ENCODE peak calls at places on chromosomes 1 and 21, in five cellular contexts. Q is tibial artery, R is K562, E is neural progenitor cell, C is body of pancreas. F is an unnamed sample. For H3K27me3, the result is how much of the 10 kb centered on the place peaks cover.

GRCh38 chr1:206911064-206911663 is 10.6 kb downstream of the FCMR start:
- DNase-seq in C (peak), R (peak), Q (peak), E (peak), F (no peak)

GRCh38 chr1:91751281-91751680 is 134.7 kb downstream of the TGFBR3 start:
- DNase-seq in Q (peak), R (no peak), C (no peak), E (no peak), F (peak)

GRCh38 chr21:33578959-33579542 is 9.4 kb downstream of the DONSON start:
- DNase-seq in Q (no peak), C (no peak), E (no peak), R (no peak), F (no peak)

GRCh38 chr1:97417661-97418060 is 503.2 kb downstream of the DPYD start:
- DNase-seq in C (no peak), Q (no peak), R (no peak), E (no peak), F (no peak)

GRCh38 chr1:31423418-31423947 is 10.5 kb downstream of the SERINC2 start:
- DNase-seq in R (no peak), Q (no peak), C (no peak), E (no peak), F (no peak)

GRCh38 chr1:226457307-226457712 is 49.4 kb upstream of the PARP1 start:
- DNase-seq in R (peak), E (peak), C (no peak), Q (no peak), F (no peak)

GRCh38 chr1:114082047-114082630 is 71.5 kb downstream of the SYT6 start:
- DNase-seq in R (no peak), Q (no peak), E (no peak), C (no peak), F (no peak)

GRCh38 chr1:41664861-41665640 is 180.6 kb upstream of the EDN2 start:
- DNase-seq in C (peak), R (no peak), Q (peak), E (no peak), F (no peak)

GRCh38 chr21:42672699-42673458 is 19.5 kb downstream of the PDE9A start:
- DNase-seq in E (peak), R (no peak), C (no peak), Q (no peak), F (no peak)

GRCh38 chr1:60223370-60223652 is 149.7 kb upstream of the C1orf87 start:
- DNase-seq in Q (no peak), E (no peak), R (no peak), C (no peak), F (no peak)

GRCh38 chr1:87219626-87220025 is 109.1 kb upstream of the LMO4 start:
- DNase-seq in E (no peak), R (no peak), Q (no peak), C (no peak), F (no peak)

GRCh38 chr1:26909951-26910342 is 3.8 kb downstream of the NR0B2 start:
- DNase-seq in R (no peak), E (no peak), C (no peak), Q (no peak), F (no peak)

GRCh38 chr21:45886610-45887026 is 95.0 kb upstream of the COL6A1 start:
- DNase-seq in E (no peak), C (no peak), Q (no peak), R (no peak), F (no peak)

GRCh38 chr1:27564710-27565649 is 39.0 kb downstream of the AHDC1 start:
- DNase-seq in C (peak), R (no peak), E (no peak), Q (no peak), F (peak)

GRCh38 chr1:9703165-9703509 is 51.6 kb downstream of the PIK3CD start:
- DNase-seq in C (no peak), R (peak), Q (no peak), E (no peak), F (no peak)

GRCh38 chr1:42852608-42852980 is 6.2 kb downstream of the ZNF691 start:
- DNase-seq in Q (no peak), E (no peak), R (no peak), C (no peak), F (no peak)

GRCh38 chr1:178493301-178493741 is 3.4 kb downstream of the CLEC20A start:
- DNase-seq in C (no peak), R (no peak), E (no peak), Q (no peak), F (no peak)

GRCh38 chr1:50658421-50659076 is 235.3 kb upstream of the DMRTA2 start:
- DNase-seq in E (peak), R (no peak), C (no peak), Q (no peak), F (no peak)

GRCh38 chr21:27190601-27191000 is 223.7 kb upstream of the ADAMTS5 start:
- DNase-seq in Q (no peak), C (no peak), R (no peak), E (no peak), F (no peak)

GRCh38 chr1:231724876-231725647 is 98.5 kb downstream of the DISC1 start:
- DNase-seq in Q (no peak), E (peak), R (peak), C (no peak), F (no peak)

GRCh38 chr21:31397939-31398338 is 53.9 kb upstream of the TIAM1 start:
- DNase-seq in C (no peak), Q (no peak), R (no peak), E (peak), F (no peak)

GRCh38 chr1:27567931-27568246 is 36.1 kb downstream of the AHDC1 start:
- DNase-seq in C (no peak), R (no peak), Q (no peak), E (no peak), F (no peak)

GRCh38 chr21:45332981-45333582 is 45.4 kb upstream of the POFUT2 start:
- DNase-seq in Q (no peak), E (no peak), C (peak), R (no peak), F (peak)

GRCh38 chr1:204338359-204338758 is 21.4 kb downstream of the PLEKHA6 start:
- DNase-seq in Q (no peak), C (no peak), E (no peak), R (no peak), F (no peak)

GRCh38 chr1:225446298-225446941 is 18.6 kb upstream of the LBR start:
- DNase-seq in E (no peak), C (no peak), Q (no peak), R (no peak), F (no peak)

GRCh38 chr1:2330035-2330434 is 61.3 kb downstream of the MORN1 start:
- DNase-seq in Q (no peak), C (no peak), E (no peak), R (no peak), F (no peak)

GRCh38 chr1:204146965-204147364 is 4.9 kb downstream of the ETNK2 start:
- DNase-seq in Q (no peak), R (no peak), E (no peak), C (no peak), F (no peak)

GRCh38 chr1:215992620-215993019 is 425.5 kb downstream of the KCTD3 start:
- DNase-seq in C (no peak), R (no peak), E (peak), Q (no peak), F (no peak)

GRCh38 chr1:31216016-31216415 is 23.7 kb downstream of the NKAIN1 start:
- DNase-seq in Q (no peak), C (peak), E (peak), R (no peak), F (peak)

GRCh38 chr1:193313354-193314140 is 127.1 kb upstream of the B3GALT2 start:
- DNase-seq in Q (no peak), R (no peak), C (no peak), E (no peak), F (no peak)

GRCh38 chr1:111220302-111220890 is 7.1 kb upstream of the CHI3L2 start:
- DNase-seq in R (no peak), Q (no peak), E (no peak), C (no peak), F (no peak)

GRCh38 chr1:145961425-145962156 is 2.8 kb downstream of the ANKRD34A start:
- DNase-seq in E (peak), Q (peak), C (peak), R (peak), F (peak)

GRCh38 chr1:41588334-41588875 is 103.9 kb upstream of the EDN2 start:
- DNase-seq in C (no peak), E (no peak), R (no peak), Q (no peak), F (no peak)

GRCh38 chr1:30650038-30650958 is 73.1 kb downstream of the MATN1 start:
- DNase-seq in R (no peak), C (no peak), Q (peak), E (no peak), F (no peak)

GRCh38 chr1:165383067-165383466 is 26.6 kb upstream of the LMX1A start:
- DNase-seq in E (no peak), Q (peak), R (no peak), C (peak), F (peak)

GRCh38 chr1:53582211-53583020 is 123.2 kb downstream of the DMRTB1 start:
- DNase-seq in R (peak), Q (no peak), E (no peak), C (peak), F (no peak)

GRCh38 chr1:110542730-110543129 is 23.8 kb upstream of the KCNA10 start:
- DNase-seq in C (no peak), E (peak), R (no peak), Q (no peak), F (no peak)

GRCh38 chr1:242129103-242129502 is 130.2 kb upstream of the MAP1LC3C start:
- DNase-seq in C (no peak), Q (no peak), R (no peak), E (peak), F (no peak)

GRCh38 chr1:154775559-154776338 is 94.3 kb downstream of the KCNN3 start:
- DNase-seq in R (no peak), C (no peak), E (no peak), Q (no peak), F (no peak)
- H3K27me3 ChIP-seq in R (under half), C (under half), E (under half), Q (under half), F (under half)

DNA sequence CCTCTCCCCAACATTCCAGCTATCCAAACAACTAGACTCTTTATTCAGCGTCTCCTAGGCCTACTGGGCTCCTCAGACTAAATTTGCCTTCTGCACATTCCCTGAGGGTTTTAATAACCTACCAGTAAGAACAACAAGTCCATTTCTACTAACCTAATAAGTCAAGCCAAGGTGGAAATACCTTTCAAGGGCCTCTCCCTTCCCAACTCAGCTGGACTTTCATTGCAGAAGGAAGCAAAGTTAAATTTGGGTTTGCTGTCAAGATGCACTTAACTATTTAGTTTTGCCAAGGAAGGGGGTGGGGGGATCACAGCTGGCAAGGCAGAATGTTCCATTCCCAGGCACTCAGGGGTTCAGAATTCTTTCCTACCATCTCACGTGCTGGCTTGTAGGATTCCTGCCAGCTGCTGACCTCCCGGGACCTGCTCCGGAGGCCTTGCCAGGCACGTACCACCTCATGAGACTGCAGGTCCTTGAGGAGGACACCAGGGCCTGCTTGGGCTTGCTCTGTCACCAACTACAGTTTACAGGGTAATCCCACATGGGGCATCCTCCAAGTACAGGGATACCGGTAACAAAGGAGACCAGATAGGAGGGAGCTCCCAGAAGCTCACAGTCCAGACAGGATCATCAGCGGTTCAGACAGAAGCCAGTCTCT is 29.7 kb downstream of the SLC30A1 start:
- DNase-seq in C (no peak), E (no peak), R (no peak), Q (peak), F (no peak)
- H3K27ac ChIP-seq in C (no peak), E (no peak), R (peak), Q (peak), F (peak)

DNA sequence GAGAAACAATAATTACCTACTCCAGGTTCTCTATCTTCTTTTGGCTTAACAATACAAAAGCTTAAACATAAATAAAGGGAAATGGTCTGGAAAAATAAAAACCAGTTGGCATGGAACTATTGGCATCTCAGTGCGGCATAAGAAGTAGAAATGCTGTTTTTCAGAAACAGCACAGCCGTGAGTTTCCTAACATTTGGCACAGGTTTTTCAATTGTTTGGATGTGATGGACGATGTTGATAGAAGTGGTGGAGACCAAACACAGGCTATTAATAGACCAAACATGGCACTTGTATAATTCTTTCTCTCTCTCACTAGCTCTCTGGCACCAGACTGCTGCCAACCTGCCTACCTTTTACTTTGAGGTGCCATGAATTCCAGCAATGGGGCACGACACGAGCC is 36.2 kb downstream of the KCNN3 start:
- DNase-seq in Q (no peak), C (no peak), E (no peak), R (no peak), F (no peak)
- H3K27me3 ChIP-seq in Q (under half), C (under half), E (under half), R (half or more), F (under half)

GRCh38 chr1:235006132-235006721 is 122.4 kb downstream of the TOMM20 start:
- DNase-seq in Q (no peak), C (no peak), E (no peak), R (no peak), F (no peak)

GRCh38 chr1:235002706-235003300 is 125.8 kb downstream of the TOMM20 start:
- DNase-seq in E (no peak), C (no peak), R (no peak), Q (no peak), F (no peak)

GRCh38 chr1:235004840-235005391 is 123.7 kb downstream of the TOMM20 start:
- DNase-seq in E (no peak), C (no peak), Q (no peak), R (no peak), F (no peak)

GRCh38 chr1:235006816-235007215 is 121.8 kb downstream of the TOMM20 start:
- DNase-seq in C (no peak), E (no peak), Q (no peak), R (no peak), F (no peak)

DNA sequence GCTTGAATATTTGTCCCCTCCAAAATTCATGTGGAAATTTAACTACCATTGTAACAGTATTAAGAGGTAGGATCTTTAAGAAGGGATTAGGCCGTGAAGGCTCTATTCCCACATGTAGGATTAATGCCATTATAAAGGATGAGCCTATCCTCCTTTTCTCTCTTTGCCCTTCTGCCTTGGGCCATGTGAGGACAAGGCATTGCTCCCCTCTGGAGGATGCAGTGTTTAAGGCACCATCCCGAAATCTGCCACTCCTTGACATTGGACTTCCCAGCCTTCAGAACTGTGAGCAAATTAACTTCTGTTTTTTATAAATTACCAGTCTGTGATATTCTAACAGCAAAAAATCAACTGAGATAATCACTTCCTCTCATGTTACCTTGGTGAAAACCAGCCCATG is 124.4 kb downstream of the TOMM20 start:
- DNase-seq in Q (no peak), R (no peak), C (no peak), E (no peak), F (no peak)
- H3K27ac ChIP-seq in Q (no peak), R (no peak), C (no peak), E (no peak), F (no peak)

GRCh38 chr1:201050515-201051277 is 27.2 kb upstream of the KIF21B start:
- DNase-seq in R (no peak), Q (no peak), C (no peak), E (no peak), F (no peak)
- H3K27me3 ChIP-seq in R (under half), Q (under half), C (under half), E (under half), F (under half)

F was measured in right cardiac atrium.